ENCODE peak calls at places on chromosomes 13 and 19, in four cellular contexts. X is HepG2, S is H1, I is K562. A is an unnamed sample.

GRCh38 chr19:46303702-46304397 is 7.0 kb downstream of the HIF3A start:
- DNase-seq in X (no peak), S (peak), I (peak), A (peak)

GRCh38 chr19:34214040-34214439 is 40.3 kb upstream of the GARRE1 start:
- DNase-seq in X (no peak), S (no peak), I (no peak), A (no peak)

GRCh38 chr19:1847684-1848398 is 442 bp downstream of the REXO1 start:
- DNase-seq in X (peak), S (no peak), I (peak), A (no peak)

GRCh38 chr19:42407085-42407815 is 17.2 kb upstream of the CNFN start:
- DNase-seq in X (no peak), S (no peak), I (no peak), A (no peak)

GRCh38 chr13:100673831-100674362 is 698 bp downstream of the TMTC4 start:
- DNase-seq in X (peak), S (no peak), I (peak), A (peak)

GRCh38 chr13:108755084-108755483 is 125.7 kb downstream of the MYO16 start:
- DNase-seq in X (no peak), S (no peak), I (no peak), A (no peak)

GRCh38 chr13:66994097-66994496 is 236.0 kb downstream of the PCDH9 start:
- DNase-seq in X (peak), S (peak), I (peak), A (no peak)

GRCh38 chr13:104015646-104016396 is 949.6 kb upstream of the SLC10A2 start:
- DNase-seq in X (no peak), S (no peak), I (no peak), A (no peak)

GRCh38 chr19:33634361-33635091 is 12.8 kb downstream of the CHST8 start:
- DNase-seq in X (no peak), S (no peak), I (no peak), A (no peak)

GRCh38 chr19:56084835-56085536 is 36.1 kb downstream of the ZNF787 start:
- DNase-seq in X (no peak), S (no peak), I (no peak), A (no peak)

GRCh38 chr19:1236566-1236965 is 1.2 kb downstream of the CBARP start:
- DNase-seq in X (no peak), S (no peak), I (peak), A (no peak)

GRCh38 chr13:113273856-113274590 is 23.0 kb upstream of the LAMP1 start:
- DNase-seq in X (no peak), S (no peak), I (no peak), A (no peak)

GRCh38 chr13:45833663-45834062 is 17.9 kb downstream of the SIAH3 start:
- DNase-seq in X (no peak), S (no peak), I (no peak), A (peak)

GRCh38 chr19:49432141-49433073 is 7.2 kb downstream of the GFY start:
- DNase-seq in X (no peak), S (no peak), I (no peak), A (no peak)

GRCh38 chr19:3275068-3275582 is 50.7 kb downstream of the CELF5 start:
- DNase-seq in X (peak), S (peak), I (peak), A (peak)

GRCh38 chr19:57978586-57979289 is 4.4 kb upstream of the C19orf18 start:
- DNase-seq in X (no peak), S (no peak), I (no peak), A (no peak)

GRCh38 chr13:44276061-44276460 is 97.6 kb upstream of the SERP2 start:
- DNase-seq in X (no peak), S (no peak), I (no peak), A (no peak)

GRCh38 chr19:33348301-33349010 is 25.1 kb upstream of the CEBPG start:
- DNase-seq in X (peak), S (no peak), I (no peak), A (no peak)

GRCh38 chr19:45276284-45276687 is 25.2 kb downstream of the MARK4 start:
- DNase-seq in X (peak), S (no peak), I (no peak), A (no peak)

GRCh38 chr19:29285878-29286277 is 72.9 kb upstream of the UQCRFS1 start:
- DNase-seq in X (no peak), S (peak), I (peak), A (no peak)

GRCh38 chr19:2076481-2077082 is 19.5 kb downstream of the MOB3A start:
- DNase-seq in X (no peak), S (no peak), I (no peak), A (no peak)

GRCh38 chr13:33931397-33931987 is 113.5 kb downstream of the RFC3 start:
- DNase-seq in X (peak), S (no peak), I (peak), A (peak)

GRCh38 chr19:41225238-41226052 is 6.4 kb downstream of the AXL start:
- DNase-seq in X (peak), S (peak), I (peak), A (peak)

GRCh38 chr13:36382030-36382429 is 35.8 kb upstream of the SPART start:
- DNase-seq in X (no peak), S (no peak), I (no peak), A (no peak)

GRCh38 chr13:110195547-110196485 is 111.1 kb downstream of the COL4A1 start:
- DNase-seq in X (no peak), S (no peak), I (no peak), A (no peak)

GRCh38 chr19:1365964-1366695 is 17.6 kb upstream of the NDUFS7 start:
- DNase-seq in X (no peak), S (no peak), I (no peak), A (no peak)

GRCh38 chr19:49149652-49150105 is 5.5 kb downstream of the HRC start:
- DNase-seq in X (peak), S (no peak), I (peak), A (peak)

DNA sequence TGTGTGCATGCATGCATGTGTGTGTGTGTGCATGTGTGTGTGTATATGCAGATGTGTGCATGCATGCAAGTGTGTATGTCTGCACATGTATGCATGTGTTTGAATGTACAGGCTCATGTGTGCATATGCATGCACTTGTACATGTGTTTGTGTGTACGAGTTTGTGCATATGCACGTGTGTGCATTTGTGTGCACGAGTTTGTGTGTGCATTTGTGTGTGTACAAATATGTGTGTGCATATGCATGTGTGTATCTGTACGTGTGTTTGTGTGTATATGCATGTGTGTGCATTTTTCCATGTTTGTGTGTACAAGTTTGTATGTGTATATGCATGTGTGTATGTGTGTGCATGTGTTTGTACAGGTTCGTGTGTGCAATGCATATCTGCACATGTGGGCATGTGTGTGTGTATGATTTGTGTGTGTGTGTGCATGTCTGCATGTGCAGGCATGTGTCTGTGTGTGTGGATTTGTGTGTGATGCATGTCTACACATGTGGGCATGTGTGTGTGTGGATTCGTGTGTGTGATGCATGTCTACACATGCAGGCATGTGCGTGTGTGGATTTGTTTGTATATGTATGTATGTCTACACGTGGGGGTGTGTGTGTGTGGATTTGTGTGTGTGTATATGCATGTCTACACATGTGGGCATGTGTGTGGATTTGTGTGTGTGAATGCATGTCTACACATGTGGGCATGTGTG is 57.1 kb downstream of the F2RL3 start:
- DNase-seq in X (no peak), S (no peak), I (no peak), A (no peak)
- TF ChIP-seq FOSL1 in X (no peak), S (no peak), I (no peak), A (no peak)

DNA sequence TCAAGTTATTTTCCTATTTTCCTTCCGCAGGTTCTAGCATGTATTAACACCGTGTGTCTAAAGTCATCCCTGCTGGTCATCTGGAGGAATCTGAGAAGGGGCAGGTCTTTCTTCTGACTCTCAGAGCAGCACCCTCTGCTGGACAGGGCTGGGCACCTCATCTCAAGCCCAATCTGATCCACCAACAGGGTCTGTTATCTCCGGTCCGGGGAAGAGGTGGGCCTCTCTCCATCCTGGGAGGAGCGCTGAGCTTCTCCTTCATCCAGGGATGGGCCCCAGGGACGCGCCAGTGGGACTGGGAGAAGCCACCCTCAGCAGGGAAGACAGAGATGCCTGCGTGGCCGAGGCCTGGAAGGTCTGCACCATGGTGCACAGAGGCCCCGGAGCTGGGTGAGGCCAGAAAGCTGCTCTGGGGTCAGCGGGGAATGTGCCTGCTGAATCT is 26.0 kb upstream of the ZNF331 start:
- DNase-seq in X (peak), S (peak), I (peak), A (peak)
- TF ChIP-seq SIN3A in X (no peak), S (no peak), I (no peak), A (no peak)

DNA sequence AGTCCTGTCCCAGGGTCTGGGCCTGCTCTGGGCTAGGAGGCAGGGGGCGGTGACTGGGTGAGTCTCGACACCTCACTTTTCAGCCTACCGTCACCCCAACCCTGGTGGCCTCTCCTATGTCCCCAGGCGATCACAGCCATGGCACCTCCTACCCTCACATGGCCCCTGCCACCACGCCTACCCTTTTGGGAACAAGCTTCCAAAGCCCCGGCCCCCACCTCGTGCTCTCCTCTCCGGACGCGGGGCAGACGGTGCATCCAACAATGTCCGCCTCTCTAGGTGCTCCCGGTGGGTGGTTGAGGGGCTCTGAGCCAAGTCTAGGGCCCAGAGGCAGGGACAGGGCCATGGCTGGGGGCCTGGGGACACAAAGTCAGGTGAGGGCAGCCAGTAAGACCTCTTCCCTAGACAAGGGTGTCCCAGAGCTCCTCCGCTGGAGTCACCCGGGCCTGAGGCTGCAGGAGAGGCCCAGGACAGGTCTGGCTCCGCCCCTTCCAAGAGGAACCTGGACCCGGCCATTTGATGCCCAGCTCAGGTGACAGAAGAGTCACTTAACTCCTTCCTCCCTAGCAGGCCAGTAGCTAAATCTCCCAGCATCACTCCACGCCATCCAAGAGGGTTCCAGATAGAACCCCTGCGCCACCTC is at the start of gene SYNE4:
- DNase-seq in X (peak), S (no peak), I (no peak), A (peak)
- TF ChIP-seq POLR2AphosphoS5 in X (peak), S (peak), I (no peak), A (peak)

DNA sequence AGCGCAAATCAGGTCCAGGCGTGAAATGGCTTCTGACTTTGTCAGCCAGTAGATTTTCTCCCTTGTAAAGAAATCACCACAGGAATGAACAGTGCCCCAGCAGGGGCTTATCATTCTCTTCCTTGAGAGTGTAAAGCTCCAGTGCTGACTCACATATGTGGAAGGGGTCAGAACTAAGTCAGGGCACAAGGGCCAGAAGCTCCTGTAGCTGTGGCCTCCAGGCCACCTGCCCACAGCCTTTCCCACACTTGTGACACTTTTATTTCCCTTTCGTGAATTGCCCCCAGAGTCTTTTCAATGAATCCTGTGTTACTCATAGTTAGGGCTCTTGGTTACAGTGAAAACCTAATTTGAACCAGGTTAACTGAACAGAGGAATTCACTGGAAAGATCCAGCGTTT is 99.6 kb downstream of the SUCLA2 start:
- DNase-seq in X (no peak), S (no peak), I (no peak), A (no peak)
- TF ChIP-seq FOSL1 in X (no peak), S (no peak), I (no peak), A (no peak)

A was measured in HCT116.